ENCODE peak calls at places on chromosomes 7 and 10, in four cellular contexts. M is IMR-90, Z is endothelial cell of umbilical vein, W is K562. B is an unnamed sample.

GRCh38 chr10:88110355-88110754 is 246.9 kb downstream of the PTEN start:
- DNase-seq in M (peak; percentile 72), Z (peak; percentile 12), W (no peak), B (no peak)

GRCh38 chr7:158725506-158725800 is 20.8 kb upstream of the NCAPG2 start:
- DNase-seq in M (no peak), Z (no peak), W (no peak), B (no peak)

GRCh38 chr7:112201421-112201820 is 4.8 kb downstream of the DOCK4 start:
- DNase-seq in M (peak; percentile 86), Z (peak; percentile 57), W (no peak), B (no peak)

GRCh38 chr10:110408203-110408871 is 89.4 kb upstream of the DUSP5 start:
- DNase-seq in M (no peak), Z (peak; percentile 57), W (no peak), B (no peak)

GRCh38 chr7:72435366-72435765 is 23.2 kb upstream of the CALN1 start:
- DNase-seq in M (no peak), Z (no peak), W (no peak), B (no peak)

GRCh38 chr10:43166207-43166878 is 28.1 kb downstream of the CSGALNACT2 start:
- DNase-seq in M (peak; percentile 19), Z (peak; percentile 12), W (no peak), B (no peak)

GRCh38 chr7:133887459-133887858 is 239.7 kb upstream of the LRGUK start:
- DNase-seq in M (peak; percentile 16), Z (peak; percentile 17), W (no peak), B (no peak)

GRCh38 chr7:44210107-44210506 is 9.3 kb downstream of the YKT6 start:
- DNase-seq in M (no peak), Z (no peak), W (no peak), B (no peak)

GRCh38 chr10:22503315-22504090 is 158.2 kb downstream of the SPAG6 start:
- DNase-seq in M (no peak), Z (no peak), W (peak; percentile 75), B (no peak)

GRCh38 chr7:101677421-101678137 is 48.5 kb upstream of the MYL10 start:
- DNase-seq in M (peak; percentile 37), Z (peak; percentile 25), W (no peak), B (no peak)

GRCh38 chr7:115087437-115087836 is 165.5 kb downstream of the MDFIC start:
- DNase-seq in M (peak; percentile 92), Z (peak; percentile 97), W (no peak), B (no peak)

GRCh38 chr10:43970747-43971146 is 322.1 kb upstream of the ZNF32 start:
- DNase-seq in M (no peak), Z (no peak), W (no peak), B (no peak)

GRCh38 chr10:91565241-91565640 is 67.6 kb downstream of the PPP1R3C start:
- DNase-seq in M (no peak), Z (no peak), W (no peak), B (no peak)

GRCh38 chr10:70914316-70914864 is 26.0 kb upstream of the PCBD1 start:
- DNase-seq in M (no peak), Z (no peak), W (no peak), B (no peak)

GRCh38 chr7:140982508-140982907 is 32.2 kb downstream of the MRPS33 start:
- DNase-seq in M (no peak), Z (no peak), W (no peak), B (no peak)

GRCh38 chr7:86964973-86965726 is 94.3 kb downstream of the ELAPOR2 start:
- DNase-seq in M (no peak), Z (no peak), W (no peak), B (no peak)

GRCh38 chr10:73647211-73647874 is 6.1 kb upstream of the MYOZ1 start:
- DNase-seq in M (no peak), Z (peak; percentile 28), W (no peak), B (no peak)

GRCh38 chr10:7542189-7542914 is 124.4 kb downstream of the ITIH5 start:
- DNase-seq in M (no peak), Z (no peak), W (no peak), B (no peak)

GRCh38 chr10:115772606-115773005 is 500.4 kb downstream of the GFRA1 start:
- DNase-seq in M (peak; percentile 90), Z (no peak), W (no peak), B (no peak)

GRCh38 chr7:99629643-99630042 is 12.9 kb downstream of the ZSCAN25 start:
- DNase-seq in M (no peak), Z (no peak), W (no peak), B (no peak)

GRCh38 chr7:425794-426188 is 93.9 kb downstream of the PDGFA start:
- DNase-seq in M (no peak), Z (no peak), W (no peak), B (no peak)

GRCh38 chr7:7178906-7179305 is 3.4 kb upstream of the C1GALT1 start:
- DNase-seq in M (no peak), Z (no peak), W (no peak), B (no peak)

GRCh38 chr10:86955501-86956194 is 1.8 kb downstream of the MMRN2 start:
- DNase-seq in M (no peak), Z (peak; percentile 38), W (no peak), B (no peak)

GRCh38 chr10:86957471-86958108 is at the start of gene MMRN2:
- DNase-seq in M (no peak), Z (peak; percentile 85), W (no peak), B (no peak)

GRCh38 chr10:86956195-86956840 is 1.1 kb downstream of the MMRN2 start:
- DNase-seq in M (no peak), Z (peak; percentile 43), W (no peak), B (no peak)

GRCh38 chr10:86958109-86958830 is at the start of gene SNCG:
- DNase-seq in M (no peak), Z (peak; percentile 68), W (peak; percentile 59), B (no peak)

DNA sequence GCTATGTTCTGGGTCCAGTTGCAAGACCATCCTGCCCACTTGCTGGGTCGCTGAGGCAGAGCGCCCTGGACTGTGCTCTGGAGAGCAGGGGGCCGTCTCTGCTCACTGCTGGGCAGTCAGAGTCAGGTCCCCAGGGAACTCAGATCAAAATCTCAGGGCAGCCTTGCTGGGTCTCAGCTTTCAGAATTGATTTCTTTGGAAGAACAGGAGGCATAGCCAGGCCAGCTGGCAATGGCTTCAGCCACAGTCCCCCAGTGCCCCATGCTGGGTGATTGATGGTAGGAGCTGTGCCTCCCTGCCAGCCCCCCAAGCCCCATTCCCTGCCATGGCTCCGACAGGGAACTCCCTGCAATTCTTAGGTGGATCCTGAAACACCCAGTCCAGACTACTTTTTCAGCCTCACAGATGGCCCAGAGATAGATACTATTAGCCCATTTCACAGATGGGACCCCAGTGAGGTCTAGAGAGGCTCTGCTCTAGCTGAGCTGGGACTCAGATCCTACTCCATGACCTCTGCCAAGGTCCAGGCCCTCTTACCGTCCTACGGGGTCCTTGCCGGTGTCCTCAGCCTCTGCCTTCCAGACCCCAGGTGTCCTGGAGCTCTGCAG is 470 bp downstream of the MMRN2 start:
- DNase-seq in M (no peak), Z (no peak), W (no peak), B (no peak)
- H3K9ac ChIP-seq in M (no peak overlapping the region), Z (peak overlapping the region; percentile 87), W (peak overlapping the region; percentile 90), B (no peak overlapping the region)

DNA sequence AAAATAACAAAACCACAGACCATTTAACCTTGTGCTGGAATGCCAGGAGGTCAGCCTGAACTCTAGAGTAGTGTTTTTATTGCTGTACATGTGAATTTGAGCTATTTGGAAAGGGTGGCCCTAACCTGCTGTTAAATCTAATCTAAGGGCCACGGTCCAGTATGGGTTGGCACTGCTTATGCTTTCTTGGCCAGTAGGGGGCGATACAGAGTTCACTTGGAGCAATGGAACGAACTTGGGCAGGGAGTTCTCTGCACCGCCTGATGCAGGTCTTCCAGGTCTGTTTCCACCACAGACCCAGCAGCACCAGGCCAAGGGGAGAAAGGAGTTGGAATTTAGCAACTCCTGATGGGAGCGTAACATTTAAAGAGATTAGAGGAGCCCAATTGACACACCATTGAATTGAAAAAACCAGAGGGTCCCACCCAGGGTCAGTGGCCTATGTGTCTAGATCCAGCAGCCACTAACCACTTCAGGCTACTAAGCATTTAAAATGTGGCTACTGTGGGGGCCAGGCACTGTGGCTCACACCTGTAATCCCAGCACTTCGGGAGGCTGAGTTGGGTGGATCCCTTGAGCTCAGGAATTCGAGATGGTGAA is 75.7 kb upstream of the EFCAB10 start:
- DNase-seq in M (no peak), Z (peak; percentile 18), W (peak; percentile 88), B (no peak)
- TF ChIP-seq FOS in M (no peak), Z (no peak), W (no peak), B (no peak)

GRCh38 chr10:3046941-3047621 is 20.3 kb upstream of the PFKP start:
- DNase-seq in M (peak; percentile 66), Z (no peak), W (no peak), B (no peak)
- H3K9ac ChIP-seq in M (peak overlapping the region; percentile 83), Z (no peak overlapping the region), W (peak overlapping the region; percentile 26), B (no peak overlapping the region)

DNA sequence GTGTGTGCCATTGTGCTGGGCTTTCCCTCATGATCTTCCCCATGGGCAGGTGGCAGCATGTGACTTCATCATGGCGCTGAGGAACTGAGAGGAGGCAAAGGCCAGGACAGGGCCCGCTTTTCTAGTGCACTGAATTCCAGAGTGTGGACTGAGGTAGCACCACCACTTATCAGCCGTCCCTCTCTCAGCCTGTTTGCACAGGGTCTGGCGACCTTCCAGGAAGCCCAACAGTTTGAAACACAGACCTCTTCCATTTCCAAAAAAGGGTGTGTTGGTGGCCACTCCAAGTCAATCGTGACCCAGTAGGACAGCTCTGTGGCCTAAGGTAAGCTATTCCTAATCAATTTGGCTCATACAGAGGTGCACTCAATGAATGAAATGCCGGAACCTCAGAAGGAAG is 4.4 kb downstream of the DNAJC30 start:
- DNase-seq in M (no peak), Z (no peak), W (no peak), B (no peak)
- TF ChIP-seq FOS in M (no peak), Z (no peak), W (no peak), B (no peak)

GRCh38 chr10:21349912-21350286 is 175.6 kb downstream of the SKIDA1 start:
- DNase-seq in M (no peak), Z (no peak), W (no peak), B (no peak)
- H3K9ac ChIP-seq in M (no peak overlapping the region), Z (peak overlapping the region; percentile 5), W (no peak overlapping the region), B (no peak overlapping the region)